ENCODE peak calls at places on chromosomes 4 and X, in six cellular contexts. D, F, N, I, X and A are unnamed samples.

GRCh38 chr4:111400736-111401135 is 744.5 kb upstream of the FAM241A start:
- ATAC-seq in F (no peak), D (no peak), I (no peak), N (peak), X (no peak), A (peak)

GRCh38 chrX:42098897-42099296 is 175.5 kb upstream of the CASK start:
- ATAC-seq in X (no peak), F (no peak), I (no peak), N (peak), D (no peak), A (no peak)

GRCh38 chr4:133891001-133891400 is 310.6 kb downstream of the PABPC4L start:
- ATAC-seq in I (no peak), X (no peak), D (no peak), N (no peak), F (no peak), A (no peak)

GRCh38 chr4:157048248-157048647 is 27.7 kb upstream of the GLRB start:
- ATAC-seq in F (peak), I (peak), X (no peak), D (no peak), N (peak), A (peak)

GRCh38 chr4:76696109-76696508 is 201.8 kb downstream of the SOWAHB start:
- ATAC-seq in N (no peak), X (no peak), I (no peak), F (no peak), D (no peak), A (peak)

GRCh38 chrX:13646154-13646549 is 6.8 kb upstream of the TCEANC start:
- ATAC-seq in D (peak), N (peak), I (peak), X (peak), F (peak), A (peak)

GRCh38 chr4:172654482-172654881 is 514.1 kb upstream of the GALNT7 start:
- ATAC-seq in X (no peak), F (no peak), D (no peak), N (no peak), I (no peak), A (no peak)

GRCh38 chr4:94305468-94306225 is 37.0 kb downstream of the HPGDS start:
- ATAC-seq in F (peak), N (peak), I (no peak), D (no peak), X (no peak), A (no peak)

GRCh38 chrX:99800016-99800415 is 610.1 kb downstream of the PCDH19 start:
- ATAC-seq in X (no peak), F (no peak), I (no peak), D (no peak), N (no peak), A (no peak)

GRCh38 chr4:15786743-15787142 is 8.6 kb downstream of the CD38 start:
- ATAC-seq in D (no peak), F (no peak), I (no peak), N (no peak), X (no peak), A (no peak)

GRCh38 chr4:62917649-62918048 is 1491.6 kb downstream of the TECRL start:
- ATAC-seq in N (peak), X (no peak), F (no peak), D (no peak), I (no peak), A (no peak)